ENCODE peak calls at places on chromosomes 12 and 14, in ten cellular contexts. N is hepatocyte, H is right cardiac atrium, U is GM23248, I is AG04450, A is lower lobe of right lung, T is tibial artery, E is spleen, Z is mucosa of descending colon, V is ovary. X is an unnamed sample.

GRCh38 chr14:32978691-32979255 is 40.1 kb downstream of the NPAS3 start:
- DNase-seq in N (no peak), H (no peak), U (no peak), I (no peak), A (no peak), T (no peak), E (no peak), Z (no peak), V (no peak), X (no peak)

GRCh38 chr14:42140831-42141279 is 534.2 kb downstream of the LRFN5 start:
- DNase-seq in N (no peak), H (no peak), U (peak; percentile 86), I (peak; percentile 33), A (no peak), T (no peak), E (no peak), Z (no peak), V (no peak), X (no peak)

GRCh38 chr12:112486361-112486760 is 67.6 kb downstream of the PTPN11 start:
- DNase-seq in N (no peak), H (no peak), U (no peak), I (no peak), A (no peak), T (no peak), E (no peak), Z (no peak), V (no peak), X (no peak)

GRCh38 chr14:89491701-89492381 is 74.8 kb upstream of the FOXN3 start:
- DNase-seq in N (no peak), H (no peak), U (no peak), I (no peak), A (no peak), T (peak; percentile 7), E (no peak), Z (no peak), V (no peak), X (no peak)

GRCh38 chr12:52285172-52285745 is 6.1 kb downstream of the KRT81 start:
- DNase-seq in N (no peak), H (no peak), U (peak; percentile 79), I (no peak), A (no peak), T (no peak), E (no peak), Z (no peak), V (no peak), X (no peak)

GRCh38 chr12:113402586-113403260 is 964 bp downstream of the SDS start:
- DNase-seq in N (no peak), H (no peak), U (no peak), I (no peak), A (no peak), T (no peak), E (no peak), Z (no peak), V (no peak), X (no peak)

GRCh38 chr12:117439531-117440001 is 78.1 kb upstream of the NOS1 start:
- DNase-seq in N (no peak), H (no peak), U (no peak), I (no peak), A (no peak), T (no peak), E (no peak), Z (no peak), V (no peak), X (peak; percentile 65)

GRCh38 chr14:99971929-99972747 is 93.1 kb upstream of the EVL start:
- DNase-seq in N (no peak), H (peak; percentile 25), U (peak; percentile 61), I (no peak), A (no peak), T (no peak), E (peak; percentile 80), Z (peak; percentile 32), V (peak; percentile 45), X (no peak)

GRCh38 chr14:22112004-22112403 is 438.4 kb upstream of the OR4E1 start:
- DNase-seq in N (peak; percentile 13), H (no peak), U (no peak), I (no peak), A (no peak), T (no peak), E (no peak), Z (peak; percentile 39), V (no peak), X (no peak)

GRCh38 chr14:106789318-106789717 is 1262.9 kb downstream of the TMEM121 start:
- DNase-seq in N (no peak), H (no peak), U (no peak), I (no peak), A (no peak), T (no peak), E (no peak), Z (no peak), V (no peak), X (no peak)

GRCh38 chr12:40105265-40105514 is 691 bp downstream of the SLC2A13 start:
- DNase-seq in N (peak; percentile 69), H (no peak), U (no peak), I (no peak), A (peak; percentile 77), T (peak; percentile 75), E (peak; percentile 93), Z (no peak), V (peak; percentile 53), X (peak; percentile 91)

GRCh38 chr12:55132816-55133215 is 6.6 kb downstream of the OR9K2 start:
- DNase-seq in N (no peak), H (no peak), U (no peak), I (no peak), A (no peak), T (no peak), E (no peak), Z (no peak), V (no peak), X (no peak)

GRCh38 chr14:71636076-71636475 is 296.2 kb upstream of the RGS6 start:
- DNase-seq in N (no peak), H (no peak), U (no peak), I (no peak), A (no peak), T (no peak), E (no peak), Z (no peak), V (no peak), X (no peak)

GRCh38 chr14:51473351-51473750 is 178.4 kb upstream of the FRMD6 start:
- DNase-seq in N (no peak), H (no peak), U (no peak), I (no peak), A (no peak), T (no peak), E (no peak), Z (no peak), V (no peak), X (no peak)

GRCh38 chr12:19015285-19015684 is 114.2 kb upstream of the PLEKHA5 start:
- DNase-seq in N (no peak), H (no peak), U (no peak), I (no peak), A (no peak), T (no peak), E (no peak), Z (no peak), V (no peak), X (no peak)

GRCh38 chr12:52903285-52903854 is 1.5 kb downstream of the KRT8 start:
- DNase-seq in N (peak; percentile 87), H (peak; percentile 79), U (peak; percentile 82), I (no peak), A (peak; percentile 87), T (peak; percentile 76), E (peak; percentile 82), Z (peak; percentile 89), V (peak; percentile 74), X (peak; percentile 86)

GRCh38 chr14:19838433-19838832 is 34.9 kb downstream of the OR4N2 start:
- DNase-seq in N (no peak), H (no peak), U (no peak), I (no peak), A (no peak), T (no peak), E (no peak), Z (no peak), V (no peak), X (no peak)
- H3K9me3 ChIP-seq in N (peaks cover 9% of the 10 kb centered on the region), H (no peaks in the 10 kb centered on the region), U (no peaks in the 10 kb centered on the region), I (peaks cover 19% of the 10 kb centered on the region), A (no peaks in the 10 kb centered on the region), T (no peaks in the 10 kb centered on the region), E (peaks cover 60% of the 10 kb centered on the region), Z (peaks cover 85% of the 10 kb centered on the region), V (no peaks in the 10 kb centered on the region), X (no peaks in the 10 kb centered on the region)

GRCh38 chr14:53167602-53168328 is 14.6 kb upstream of the DDHD1 start:
- DNase-seq in N (no peak), H (no peak), U (peak; percentile 51), I (no peak), A (no peak), T (no peak), E (no peak), Z (no peak), V (no peak), X (no peak)

GRCh38 chr14:53168786-53169185 is 15.7 kb upstream of the DDHD1 start:
- DNase-seq in N (no peak), H (no peak), U (no peak), I (no peak), A (no peak), T (no peak), E (no peak), Z (no peak), V (no peak), X (no peak)
- H3K4me3 ChIP-seq in N (no peak overlapping the region), H (no peak overlapping the region), U (no peak overlapping the region), I (no peak overlapping the region), A (no peak overlapping the region), T (no peak overlapping the region), E (no peak overlapping the region), Z (no peak overlapping the region), V (no peak overlapping the region), X (no peak overlapping the region)

DNA sequence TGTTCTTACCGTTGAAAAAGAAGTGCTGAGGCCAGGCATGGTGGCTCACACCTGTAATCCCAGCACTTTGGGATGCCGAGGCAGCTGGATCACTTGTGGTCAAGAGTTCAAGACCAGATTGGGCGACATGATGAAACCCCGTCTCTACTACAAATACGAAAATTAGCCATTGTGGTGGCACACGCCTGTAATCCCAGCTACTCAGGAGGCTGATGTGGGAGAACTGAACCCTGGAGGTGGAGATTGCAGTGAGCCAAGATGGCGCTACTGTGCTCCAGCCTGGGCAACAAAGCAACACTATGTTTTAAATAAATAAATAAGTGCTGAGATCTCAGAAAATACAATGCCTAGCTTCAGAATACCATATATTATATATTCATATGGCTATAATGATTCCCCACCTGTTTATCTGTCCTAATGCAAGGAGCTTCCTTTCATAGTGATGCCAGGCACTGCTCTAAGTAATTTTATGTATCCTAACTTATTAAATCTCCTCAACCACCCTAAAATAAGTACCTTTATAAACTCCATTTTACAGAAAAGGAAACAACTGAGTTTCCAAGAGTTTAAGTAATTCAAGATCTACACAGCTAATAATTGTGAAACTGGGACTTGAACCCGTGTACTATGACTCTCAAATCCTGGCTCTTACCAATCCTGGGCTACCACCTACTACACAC is 7.3 kb downstream of the PHLDA1 start:
- DNase-seq in N (no peak), H (no peak), U (no peak), I (no peak), A (no peak), T (no peak), E (no peak), Z (no peak), V (no peak), X (no peak)
- H3K9me3 ChIP-seq in N (no peaks in the 10 kb centered on the region), H (no peaks in the 10 kb centered on the region), U (no peaks in the 10 kb centered on the region), I (no peaks in the 10 kb centered on the region), A (no peaks in the 10 kb centered on the region), T (no peaks in the 10 kb centered on the region), E (no peaks in the 10 kb centered on the region), Z (no peaks in the 10 kb centered on the region), V (no peaks in the 10 kb centered on the region), X (no peaks in the 10 kb centered on the region)

DNA sequence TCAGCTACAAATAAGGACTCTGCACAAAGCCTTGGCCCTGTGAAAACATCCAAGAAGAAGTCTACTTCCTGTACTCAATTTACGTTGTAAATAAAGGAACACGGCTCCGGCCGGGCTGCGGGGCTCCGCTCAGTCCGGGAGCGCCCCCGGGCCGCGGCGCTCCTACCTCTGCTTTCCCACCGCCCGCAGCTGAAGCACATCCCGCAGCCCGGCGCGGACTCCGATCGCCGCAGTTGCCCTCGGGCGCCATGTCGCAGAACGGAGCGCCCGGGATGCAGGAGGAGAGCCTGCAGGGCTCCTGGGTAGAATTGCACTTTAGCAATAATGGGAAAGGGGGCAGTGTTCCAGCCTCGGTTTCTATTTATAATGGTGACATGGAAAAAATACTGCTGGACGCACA is 502.3 kb upstream of the FOXG1 start:
- DNase-seq in N (no peak), H (no peak), U (no peak), I (no peak), A (no peak), T (no peak), E (no peak), Z (no peak), V (no peak), X (no peak)
- H3K4me3 ChIP-seq in N (no peak overlapping the region), H (no peak overlapping the region), U (no peak overlapping the region), I (no peak overlapping the region), A (no peak overlapping the region), T (no peak overlapping the region), E (no peak overlapping the region), Z (no peak overlapping the region), V (no peak overlapping the region), X (no peak overlapping the region)